ENCODE peak calls at places on chromosomes 4 and X, in seven cellular contexts. E is neural progenitor cell, O is PC-3, S is Karpas-422, F is IMR-90, N is GM23338, L is fibroblast of lung. K is an unnamed sample.

GRCh38 chr4:150368667-150369066 is 213.3 kb upstream of the MAB21L2 start:
- DNase-seq in E (no peak), F (peak; percentile 35), L (peak; percentile 17), O (no peak), S (no peak), N (no peak), K (no peak)

GRCh38 chrX:103175944-103176753 is 38.8 kb upstream of the BEX4 start:
- DNase-seq in L (peak; percentile 51), N (peak; percentile 52), O (peak; percentile 76), F (peak; percentile 38), E (peak; percentile 38), S (peak; percentile 81), K (peak; percentile 50)

GRCh38 chr4:169267070-169267469 is 3.7 kb downstream of the SH3RF1 start:
- DNase-seq in L (no peak), F (no peak), E (no peak), S (no peak), N (peak; percentile 54), O (peak; percentile 41), K (no peak)

GRCh38 chrX:140087865-140088264 is 122.5 kb upstream of the CXorf66 start:
- DNase-seq in E (peak; percentile 54), N (peak; percentile 5), O (no peak), F (no peak), S (no peak), L (no peak), K (no peak)

GRCh38 chr4:109989044-109989443 is 76.4 kb downstream of the EGF start:
- DNase-seq in F (no peak), O (peak; percentile 84), S (no peak), N (no peak), L (peak; percentile 13), E (no peak), K (no peak)

GRCh38 chrX:139167282-139167681 is 363.3 kb upstream of the F9 start:
- DNase-seq in F (no peak), S (no peak), L (no peak), N (no peak), E (no peak), O (no peak), K (no peak)

GRCh38 chrX:9465380-9466114 is 689 bp downstream of the TBL1X start:
- DNase-seq in L (no peak), F (no peak), N (peak; percentile 40), S (peak; percentile 43), O (no peak), E (peak; percentile 40), K (peak; percentile 27)

GRCh38 chrX:48306175-48306574 is 50.3 kb downstream of the SSX3 start:
- DNase-seq in E (no peak), N (peak; percentile 0), S (no peak), O (no peak), F (no peak), L (no peak), K (no peak)

GRCh38 chrX:40244980-40245379 is 147.2 kb upstream of the BCOR start:
- DNase-seq in S (no peak), N (no peak), O (no peak), E (peak; percentile 40), L (peak; percentile 23), F (peak; percentile 14), K (no peak)

GRCh38 chr4:67198757-67199156 is 346.5 kb downstream of the CENPC start:
- DNase-seq in N (peak; percentile 63), E (no peak), S (peak; percentile 75), O (peak; percentile 77), F (no peak), L (no peak), K (no peak)

GRCh38 chrX:1486749-1487361 is 34.1 kb upstream of the ASMTL start:
- DNase-seq in O (no peak), S (no peak), F (no peak), E (no peak), N (no peak), L (no peak), K (no peak)

GRCh38 chr4:40596522-40596921 is 33.1 kb downstream of the RBM47 start:
- DNase-seq in L (no peak), N (no peak), S (no peak), E (no peak), O (no peak), F (no peak), K (no peak)

GRCh38 chr4:4326136-4326535 is 36.1 kb downstream of the ZBTB49 start:
- DNase-seq in E (no peak), O (no peak), L (no peak), F (no peak), N (no peak), S (no peak), K (no peak)

GRCh38 chrX:1903380-1903935 is 288.6 kb downstream of the ASMT start:
- DNase-seq in F (no peak), N (no peak), S (no peak), O (peak; percentile 95), L (no peak), E (no peak), K (no peak)

GRCh38 chr4:153467897-153468262 is 1.7 kb downstream of the TMEM131L start:
- DNase-seq in O (no peak), N (no peak), S (peak; percentile 70), E (no peak), L (peak; percentile 46), F (no peak), K (no peak)

GRCh38 chr4:153471691-153472080 is 5.5 kb downstream of the TMEM131L start:
- DNase-seq in E (no peak), S (peak; percentile 74), L (no peak), O (no peak), N (no peak), F (no peak), K (no peak)

GRCh38 chr4:153468587-153468986 is 2.4 kb downstream of the TMEM131L start:
- DNase-seq in O (no peak), N (no peak), F (no peak), L (no peak), S (peak; percentile 98), E (no peak), K (no peak)

GRCh38 chr4:153474251-153474650 is 8.1 kb downstream of the TMEM131L start:
- DNase-seq in L (no peak), N (no peak), O (no peak), E (no peak), S (no peak), F (no peak), K (no peak)

DNA sequence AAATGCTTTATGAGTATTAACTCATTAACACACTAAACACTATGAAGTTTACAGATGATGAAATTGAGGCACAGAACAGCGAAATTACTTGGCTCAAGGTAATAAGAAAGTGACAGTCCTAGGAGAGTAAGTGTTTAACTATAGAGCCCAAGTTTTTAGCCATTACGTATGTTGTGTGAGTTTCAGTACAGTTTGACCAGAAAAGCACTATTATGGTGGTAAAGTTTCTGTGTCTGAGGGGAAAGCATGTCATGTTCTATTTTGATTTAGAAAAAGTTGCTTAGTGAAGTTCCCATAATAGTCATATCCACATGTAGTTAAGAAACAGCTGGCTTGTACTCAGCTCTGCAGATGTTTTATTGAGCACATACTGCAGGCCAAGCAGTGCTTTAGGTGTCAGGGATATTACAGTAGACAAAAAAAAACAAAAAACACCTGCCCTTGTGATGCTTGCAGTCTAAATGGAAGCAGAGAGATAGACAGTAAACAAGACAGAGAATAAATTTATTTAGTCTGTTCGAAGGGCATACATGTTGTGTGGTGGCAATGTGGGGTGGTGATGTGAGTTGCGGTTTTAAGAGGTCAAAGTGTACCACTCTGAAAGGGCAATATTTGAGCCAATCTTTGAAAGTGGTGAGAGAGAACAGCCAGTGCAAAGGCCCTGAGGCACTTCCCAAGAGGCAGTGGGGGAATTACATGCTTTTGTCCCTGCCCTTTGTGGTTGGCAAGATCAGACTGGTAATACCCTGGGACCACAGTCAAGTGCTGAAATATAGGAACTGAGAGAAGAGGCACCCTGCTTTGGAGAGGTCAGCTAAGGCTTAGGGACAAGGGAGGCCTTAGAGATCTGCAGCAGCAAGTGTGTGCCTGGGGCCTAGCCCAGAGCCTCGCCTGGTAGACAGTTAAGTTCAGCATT is 6.2 kb downstream of the TMEM131L start:
- DNase-seq in O (no peak), N (no peak), S (no peak), E (no peak), L (no peak), F (no peak), K (no peak)
- H4K20me1 ChIP-seq in O (no peaks in the 10 kb centered on the region), N (peaks cover 34% of the 10 kb centered on the region), S (peaks cover 85% of the 10 kb centered on the region), E (peaks cover 20% of the 10 kb centered on the region), L (no peaks in the 10 kb centered on the region), F (peaks cover 5% of the 10 kb centered on the region), K (no peaks in the 10 kb centered on the region)

GRCh38 chr4:163164110-163164509 is 2.6 kb downstream of the NAF1 start:
- DNase-seq in S (no peak), O (no peak), N (no peak), E (no peak), F (no peak), L (no peak), K (no peak)

GRCh38 chr4:163167333-163167626 is 590 bp upstream of the NAF1 start:
- DNase-seq in E (no peak), S (no peak), F (peak; percentile 23), L (peak; percentile 52), O (no peak), N (peak; percentile 27), K (no peak)

GRCh38 chr4:163164591-163164990 is 2.1 kb downstream of the NAF1 start:
- DNase-seq in N (no peak), O (no peak), S (no peak), F (no peak), E (no peak), L (no peak), K (no peak)

GRCh38 chr4:163166041-163166579 is 580 bp downstream of the NAF1 start:
- DNase-seq in N (peak; percentile 61), O (peak; percentile 28), E (peak; percentile 83), F (peak; percentile 33), L (peak; percentile 44), S (peak; percentile 89), K (peak; percentile 49)

GRCh38 chr4:163165217-163166017 is 1.3 kb downstream of the NAF1 start:
- DNase-seq in L (peak; percentile 35), O (no peak), N (no peak), S (peak; percentile 70), F (peak; percentile 34), E (no peak), K (no peak)
- H4K20me1 ChIP-seq in L (no peaks in the 10 kb centered on the region), O (peaks cover 9% of the 10 kb centered on the region), N (peaks cover 18% of the 10 kb centered on the region), S (peaks cover 8% of the 10 kb centered on the region), F (no peaks in the 10 kb centered on the region), E (peaks cover 16% of the 10 kb centered on the region), K (no peaks in the 10 kb centered on the region)

GRCh38 chrX:105765691-105766090 is 56.6 kb upstream of the NRK start:
- DNase-seq in E (no peak), S (no peak), N (peak; percentile 1), L (no peak), F (no peak), O (peak; percentile 4), K (no peak)
- H4K20me1 ChIP-seq in E (no peaks in the 10 kb centered on the region), S (no peaks in the 10 kb centered on the region), N (no peaks in the 10 kb centered on the region), L (no peaks in the 10 kb centered on the region), F (no peaks in the 10 kb centered on the region), O (no peaks in the 10 kb centered on the region), K (no peaks in the 10 kb centered on the region)

GRCh38 chrX:153930011-153930910 is 4.2 kb upstream of the ARHGAP4 start:
- DNase-seq in L (no peak), N (no peak), E (no peak), S (no peak), F (no peak), O (no peak), K (no peak)

GRCh38 chrX:153931151-153931550 is 3.7 kb downstream of the NAA10 start:
- DNase-seq in O (no peak), N (no peak), F (no peak), E (no peak), S (no peak), L (no peak), K (no peak)

GRCh38 chrX:153933751-153934472 is 925 bp downstream of the NAA10 start:
- DNase-seq in E (no peak), L (no peak), N (no peak), O (peak; percentile 43), S (no peak), F (peak; percentile 56), K (no peak)

GRCh38 chrX:153932220-153932915 is 2.5 kb downstream of the NAA10 start:
- DNase-seq in O (no peak), L (no peak), F (no peak), E (no peak), N (no peak), S (no peak), K (no peak)

GRCh38 chrX:153931748-153932147 is 3.1 kb downstream of the NAA10 start:
- DNase-seq in E (no peak), L (no peak), F (no peak), S (no peak), O (no peak), N (no peak), K (no peak)
- H4K20me1 ChIP-seq in E (no peaks in the 10 kb centered on the region), L (no peaks in the 10 kb centered on the region), F (peaks cover 20% of the 10 kb centered on the region), S (no peaks in the 10 kb centered on the region), O (no peaks in the 10 kb centered on the region), N (no peaks in the 10 kb centered on the region), K (no peaks in the 10 kb centered on the region)

K was measured in MM.1S.